ENCODE peak calls at places on chromosomes 3 and 15, in eight cellular contexts. E is A549, G is HepG2, I is IMR-90, O is SK-N-SH, S is H1, D is K562, B is GM12878. C is an unnamed sample.

GRCh38 chr15:84812842-84813241 is 4.3 kb upstream of the ALPK3 start:
- DNase-seq in E (no peak), G (no peak), I (no peak), O (no peak), S (no peak), D (no peak), B (no peak), C (no peak)

GRCh38 chr3:167830007-167830406 is 94.5 kb downstream of the SERPINI1 start:
- DNase-seq in E (no peak), G (no peak), I (no peak), O (no peak), S (no peak), D (no peak), B (no peak), C (no peak)

GRCh38 chr3:46849098-46849631 is 14.1 kb downstream of the MYL3 start:
- DNase-seq in E (no peak), G (no peak), I (no peak), O (no peak), S (no peak), D (no peak), B (no peak), C (no peak)

GRCh38 chr3:51748327-51748726 is 30.7 kb downstream of the IQCF6 start:
- DNase-seq in E (no peak), G (no peak), I (no peak), O (no peak), S (no peak), D (no peak), B (no peak), C (no peak)

GRCh38 chr15:37142371-37142770 is 42.0 kb upstream of the MEIS2 start:
- DNase-seq in E (no peak), G (no peak), I (no peak), O (no peak), S (no peak), D (no peak), B (no peak), C (no peak)

GRCh38 chr3:139117883-139118760 is 73.4 kb upstream of the PRR23C start:
- DNase-seq in E (no peak), G (no peak), I (no peak), O (no peak), S (no peak), D (no peak), B (no peak), C (no peak)

GRCh38 chr3:41711656-41712055 is 250.2 kb downstream of the ULK4 start:
- DNase-seq in E (no peak), G (no peak), I (peak), O (no peak), S (no peak), D (no peak), B (peak), C (no peak)

GRCh38 chr3:178804606-178805005 is 267.0 kb downstream of the ZMAT3 start:
- DNase-seq in E (no peak), G (no peak), I (no peak), O (no peak), S (no peak), D (no peak), B (no peak), C (no peak)

GRCh38 chr3:195613468-195614069 is 29.8 kb upstream of the APOD start:
- DNase-seq in E (no peak), G (no peak), I (peak), O (no peak), S (no peak), D (no peak), B (no peak), C (no peak)

GRCh38 chr15:101452572-101452971 is 36.9 kb downstream of the PCSK6 start:
- DNase-seq in E (no peak), G (peak), I (no peak), O (peak), S (no peak), D (peak), B (no peak), C (no peak)

GRCh38 chr3:156604064-156604641 is 49.2 kb upstream of the SSR3 start:
- DNase-seq in E (no peak), G (no peak), I (no peak), O (no peak), S (no peak), D (no peak), B (no peak), C (no peak)

GRCh38 chr3:39977058-39977794 is 167.8 kb downstream of the MYRIP start:
- DNase-seq in E (no peak), G (no peak), I (no peak), O (no peak), S (no peak), D (no peak), B (no peak), C (no peak)

GRCh38 chr3:58332575-58333179 is at the start of gene PXK:
- DNase-seq in E (peak), G (peak), I (peak), O (peak), S (no peak), D (peak), B (no peak), C (peak)

GRCh38 chr15:42151736-42152135 is 4.7 kb downstream of the PLA2G4F start:
- DNase-seq in E (no peak), G (no peak), I (no peak), O (no peak), S (no peak), D (no peak), B (no peak), C (no peak)

GRCh38 chr3:145981057-145981456 is 179.9 kb downstream of the PLOD2 start:
- DNase-seq in E (no peak), G (no peak), I (no peak), O (no peak), S (no peak), D (no peak), B (no peak), C (no peak)

GRCh38 chr3:157026091-157026490 is 133.9 kb downstream of the CCNL1 start:
- DNase-seq in E (no peak), G (no peak), I (no peak), O (no peak), S (no peak), D (no peak), B (no peak), C (no peak)

GRCh38 chr3:119664850-119665379 is 4.5 kb upstream of the POPDC2 start:
- DNase-seq in E (peak), G (peak), I (peak), O (no peak), S (no peak), D (no peak), B (no peak), C (no peak)

GRCh38 chr3:107429330-107430181 is 52.3 kb downstream of the CCDC54 start:
- DNase-seq in E (peak), G (peak), I (peak), O (peak), S (peak), D (peak), B (no peak), C (peak)

GRCh38 chr15:59741274-59741906 is 52.3 kb upstream of the BNIP2 start:
- DNase-seq in E (peak), G (peak), I (no peak), O (peak), S (no peak), D (peak), B (no peak), C (peak)

GRCh38 chr15:42348083-42348482 is 11.2 kb upstream of the CAPN3 start:
- DNase-seq in E (no peak), G (no peak), I (peak), O (no peak), S (no peak), D (no peak), B (no peak), C (no peak)

GRCh38 chr3:155321418-155321817 is 27.9 kb upstream of the STRIT1 start:
- DNase-seq in E (no peak), G (no peak), I (peak), O (no peak), S (no peak), D (no peak), B (no peak), C (no peak)

GRCh38 chr3:117063910-117064309 is 354.3 kb downstream of the TUSC7 start:
- DNase-seq in E (peak), G (no peak), I (peak), O (no peak), S (no peak), D (no peak), B (no peak), C (no peak)

GRCh38 chr3:142898346-142899213 is 9.7 kb upstream of the PCOLCE2 start:
- DNase-seq in E (no peak), G (no peak), I (no peak), O (no peak), S (no peak), D (no peak), B (no peak), C (no peak)

GRCh38 chr3:48186993-48187578 is 1.1 kb downstream of the CDC25A start:
- DNase-seq in E (no peak), G (no peak), I (peak), O (no peak), S (no peak), D (no peak), B (no peak), C (no peak)

GRCh38 chr3:177521305-177521704 is 324.0 kb upstream of the TBL1XR1 start:
- DNase-seq in E (no peak), G (no peak), I (no peak), O (no peak), S (peak), D (no peak), B (no peak), C (peak)

GRCh38 chr3:84738101-84738500 is 220.7 kb upstream of the CADM2 start:
- DNase-seq in E (no peak), G (no peak), I (no peak), O (no peak), S (no peak), D (no peak), B (no peak), C (no peak)
- TF ChIP-seq USF2 in E (no peak), G (no peak), I (no peak), O (no peak), S (no peak), D (no peak), B (no peak), C (no peak)

DNA sequence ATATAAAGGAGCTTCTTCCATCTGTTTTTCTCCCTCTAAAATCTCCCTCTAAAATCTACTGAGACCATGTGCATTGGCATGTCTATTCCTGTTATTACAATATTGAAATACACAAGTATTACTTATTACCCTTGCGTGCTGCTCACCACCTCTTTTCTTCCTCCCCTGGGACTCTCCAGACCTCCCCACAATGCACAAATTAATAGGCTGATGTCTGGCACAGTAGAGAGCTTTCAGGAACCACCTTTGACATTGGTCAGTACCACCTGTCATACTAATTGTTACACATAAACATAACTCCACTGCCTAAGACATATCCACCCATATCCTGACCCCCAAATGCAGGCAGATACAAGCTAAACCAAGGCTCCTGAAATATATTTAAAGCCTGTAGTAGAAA is 722.6 kb downstream of the FHIT start:
- DNase-seq in E (no peak), G (no peak), I (no peak), O (no peak), S (no peak), D (no peak), B (peak), C (no peak)
- TF ChIP-seq USF2 in E (no peak), G (no peak), I (no peak), O (no peak), S (no peak), D (no peak), B (no peak), C (no peak)

DNA sequence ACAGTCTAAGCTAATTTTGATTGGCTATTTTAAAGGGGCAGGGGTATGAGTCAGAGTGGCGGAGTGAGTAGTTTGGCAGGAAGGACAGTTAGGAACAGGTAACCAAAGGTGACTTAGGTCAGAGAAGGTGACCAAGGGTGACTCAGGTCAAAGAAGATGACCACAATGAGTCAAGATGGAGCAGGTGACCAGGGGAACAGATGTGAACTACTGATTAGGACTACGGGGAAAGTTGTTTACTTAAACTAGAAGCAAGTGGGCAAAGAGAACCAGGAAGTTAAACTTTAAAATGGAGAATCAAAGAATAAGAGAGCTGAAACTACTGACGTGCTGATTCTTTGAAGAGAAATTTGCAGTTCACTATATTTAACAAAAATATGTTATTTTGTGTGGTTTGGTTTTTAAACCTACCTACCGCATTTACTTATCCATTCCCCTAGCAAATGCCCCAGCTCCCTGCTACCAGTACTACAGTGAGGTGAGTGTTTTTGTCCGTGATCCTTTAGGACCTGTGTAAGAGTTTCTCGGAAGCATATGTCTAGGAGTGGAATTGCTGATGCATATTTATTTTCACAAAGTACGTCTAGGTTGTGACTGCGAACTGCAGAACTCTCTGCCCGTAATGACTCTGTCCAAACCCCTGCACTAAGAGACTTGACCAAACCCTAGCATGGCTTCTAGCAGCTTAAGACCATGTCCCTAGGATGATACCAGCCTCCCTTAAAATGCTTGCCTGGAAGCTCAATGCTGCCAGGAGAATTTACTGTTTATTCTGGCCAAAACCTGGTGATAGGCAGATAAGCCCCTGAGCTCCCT is 14.3 kb upstream of the CA12 start:
- DNase-seq in E (no peak), G (no peak), I (no peak), O (no peak), S (no peak), D (peak), B (no peak), C (no peak)
- TF ChIP-seq USF2 in E (no peak), G (no peak), I (no peak), O (no peak), S (no peak), D (no peak), B (no peak), C (no peak)

DNA sequence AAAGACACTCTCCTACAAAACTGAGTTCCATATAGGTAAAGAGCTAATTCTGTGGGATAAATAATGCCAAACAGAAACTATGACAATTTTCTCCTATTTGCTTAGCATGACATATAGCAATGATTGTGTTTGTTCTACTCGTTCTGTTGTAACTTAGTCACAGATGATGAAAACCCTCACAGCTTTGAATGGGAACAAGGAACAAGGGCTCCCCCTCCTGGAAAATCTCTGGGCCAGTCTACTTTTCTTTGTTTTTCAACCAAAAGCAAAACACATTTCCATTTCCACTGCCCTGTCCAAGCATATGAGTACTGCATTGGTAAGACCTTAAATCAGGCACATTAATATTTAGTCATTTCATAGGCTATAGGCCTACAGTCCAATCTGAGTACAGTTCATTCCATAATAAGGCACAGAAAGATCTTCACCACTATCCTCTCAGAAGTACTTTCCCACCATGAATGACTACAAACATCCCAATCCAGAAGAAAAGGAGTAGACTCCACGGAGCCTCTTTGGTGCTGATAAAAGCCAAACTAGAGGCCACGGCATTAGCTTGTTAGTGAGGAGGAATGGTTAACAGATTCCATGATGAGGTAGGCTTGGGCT is 67.1 kb downstream of the ATP8B4 start:
- DNase-seq in E (peak), G (peak), I (peak), O (peak), S (no peak), D (peak), B (no peak), C (peak)
- TF ChIP-seq USF2 in E (no peak), G (no peak), I (no peak), O (no peak), S (no peak), D (no peak), B (no peak), C (no peak)

GRCh38 chr3:14761121-14761672 is 57.6 kb upstream of the FGD5 start:
- DNase-seq in E (no peak), G (no peak), I (no peak), O (peak), S (no peak), D (peak), B (no peak), C (peak)
- TF ChIP-seq USF2 in E (no peak), G (no peak), I (no peak), O (no peak), S (no peak), D (no peak), B (no peak), C (no peak)

GRCh38 chr3:190709351-190709773 is 153.1 kb downstream of the GMNC start:
- DNase-seq in E (no peak), G (no peak), I (no peak), O (no peak), S (no peak), D (no peak), B (no peak), C (no peak)
- TF ChIP-seq USF2 in E (no peak), G (no peak), I (no peak), O (no peak), S (no peak), D (no peak), B (no peak), C (no peak)

GRCh38 chr15:87489902-87490301 is 766.6 kb downstream of the NTRK3 start:
- DNase-seq in E (no peak), G (no peak), I (no peak), O (no peak), S (no peak), D (no peak), B (no peak), C (no peak)

GRCh38 chr15:87493803-87494202 is 762.7 kb downstream of the NTRK3 start:
- DNase-seq in E (no peak), G (no peak), I (no peak), O (no peak), S (no peak), D (no peak), B (no peak), C (no peak)

GRCh38 chr15:87496109-87496508 is 760.4 kb downstream of the NTRK3 start:
- DNase-seq in E (no peak), G (no peak), I (no peak), O (no peak), S (no peak), D (no peak), B (no peak), C (no peak)

GRCh38 chr15:87496795-87497194 is 759.7 kb downstream of the NTRK3 start:
- DNase-seq in E (no peak), G (no peak), I (no peak), O (no peak), S (no peak), D (no peak), B (no peak), C (no peak)

DNA sequence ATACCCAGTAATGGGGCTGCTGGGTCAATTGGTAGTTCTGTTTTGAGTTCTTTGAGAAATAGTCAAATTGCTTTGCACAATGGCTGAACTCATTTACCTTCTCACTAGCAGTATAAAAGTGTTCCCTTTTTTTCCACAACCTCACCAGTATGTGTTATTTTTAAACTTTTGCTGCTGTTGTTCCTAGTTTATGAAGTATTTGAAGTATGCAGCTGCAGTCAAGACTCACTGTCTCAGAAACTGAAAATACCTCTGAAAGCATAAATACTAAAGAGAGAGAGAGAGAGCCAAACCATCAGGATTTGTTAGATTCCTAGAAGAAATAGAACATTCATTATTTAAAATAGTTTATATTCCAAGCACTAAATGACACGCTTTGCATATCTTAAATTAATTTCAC is 764.2 kb downstream of the NTRK3 start:
- DNase-seq in E (no peak), G (no peak), I (no peak), O (no peak), S (no peak), D (no peak), B (no peak), C (no peak)
- TF ChIP-seq USF2 in E (no peak), G (no peak), I (no peak), O (no peak), S (no peak), D (no peak), B (no peak), C (no peak)

GRCh38 chr3:111541391-111541790 is 606 bp upstream of the CD96 start:
- DNase-seq in E (no peak), G (no peak), I (no peak), O (no peak), S (no peak), D (no peak), B (no peak), C (no peak)

GRCh38 chr3:111539351-111540331 is 2.4 kb upstream of the CD96 start:
- DNase-seq in E (peak), G (peak), I (peak), O (peak), S (peak), D (peak), B (peak), C (peak)

GRCh38 chr3:111538111-111538510 is 3.9 kb upstream of the CD96 start:
- DNase-seq in E (no peak), G (no peak), I (no peak), O (no peak), S (no peak), D (no peak), B (no peak), C (no peak)

GRCh38 chr3:111541911-111542483 is at the start of gene CD96:
- DNase-seq in E (no peak), G (no peak), I (peak), O (no peak), S (no peak), D (no peak), B (no peak), C (no peak)

DNA sequence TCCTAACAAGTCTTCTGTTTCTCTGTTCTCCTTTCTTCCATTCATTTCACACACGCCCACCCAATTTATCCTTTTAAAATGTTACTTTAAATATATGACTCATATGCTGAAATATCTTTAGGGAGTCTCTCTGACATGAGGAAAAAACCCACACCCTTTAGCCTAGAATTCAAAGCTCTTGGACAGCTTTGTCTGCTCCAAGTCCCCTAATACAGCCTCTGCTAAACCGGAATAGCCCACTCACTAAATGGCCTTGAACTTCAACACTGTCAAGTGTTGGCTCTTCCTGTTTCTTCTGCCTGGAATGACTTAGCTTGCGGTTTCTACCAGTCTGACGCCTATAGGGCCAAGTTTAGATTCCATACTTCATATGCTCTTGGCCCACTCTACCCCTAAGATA is 3.3 kb upstream of the CD96 start:
- DNase-seq in E (no peak), G (peak), I (peak), O (no peak), S (no peak), D (no peak), B (no peak), C (no peak)
- TF ChIP-seq USF2 in E (no peak), G (no peak), I (no peak), O (no peak), S (no peak), D (no peak), B (no peak), C (no peak)

GRCh38 chr15:78055923-78056713 is 21.4 kb downstream of the TBC1D2B start:
- DNase-seq in E (peak), G (peak), I (no peak), O (no peak), S (no peak), D (no peak), B (no peak), C (peak)
- TF ChIP-seq USF2 in E (no peak), G (no peak), I (no peak), O (no peak), S (no peak), D (no peak), B (no peak), C (no peak)